ENCODE peak calls at places on chromosomes 1 and 21, in six cellular contexts. J is naive thymus-derived CD4-positive, alpha-beta T cell; V is heart right ventricle; C is psoas muscle; T is endodermal cell; Q is breast epithelium. E is an unnamed sample. For H3K4me1 and H3K36me3, the result is how much of the 10 kb centered on the place peaks cover.

GRCh38 chr1:245272676-245273075 is 117.9 kb downstream of the KIF26B start:
- DNase-seq in J (no peak), Q (no peak), C (no peak), T (no peak), V (no peak), E (no peak)

GRCh38 chr1:6440198-6441126 is 15.9 kb downstream of the ESPN start:
- DNase-seq in Q (no peak), J (peak), T (peak), V (no peak), C (no peak), E (no peak)

GRCh38 chr1:233112184-233113008 is 162.0 kb downstream of the NTPCR start:
- DNase-seq in V (no peak), T (peak), Q (no peak), J (no peak), C (no peak), E (no peak)

GRCh38 chr1:109356959-109357358 is 40.8 kb downstream of the SORT1 start:
- DNase-seq in V (no peak), Q (no peak), J (no peak), T (no peak), C (no peak), E (no peak)

GRCh38 chr1:247241687-247242086 is 14.2 kb upstream of the VN1R5 start:
- DNase-seq in T (no peak), Q (no peak), C (no peak), V (no peak), J (no peak), E (no peak)

GRCh38 chr1:89613928-89614327 is 19.0 kb upstream of the LRRC8C start:
- DNase-seq in J (no peak), T (no peak), Q (no peak), C (no peak), V (no peak), E (no peak)

GRCh38 chr1:220370041-220370700 is 97.9 kb upstream of the RAB3GAP2 start:
- DNase-seq in J (no peak), Q (no peak), V (peak), C (peak), T (peak), E (no peak)

GRCh38 chr1:39960461-39960958 is 5.6 kb downstream of the MFSD2A start:
- DNase-seq in C (no peak), V (peak), T (no peak), Q (peak), J (peak), E (no peak)

GRCh38 chr1:232766224-232766890 is 38.9 kb upstream of the MAP10 start:
- DNase-seq in V (no peak), C (peak), T (peak), Q (no peak), J (no peak), E (no peak)

GRCh38 chr1:213385806-213386324 is 334.8 kb downstream of the RPS6KC1 start:
- DNase-seq in C (no peak), Q (no peak), T (no peak), J (no peak), V (no peak), E (no peak)

GRCh38 chr1:12771186-12771585 is 2.4 kb upstream of the PRAMEF12 start:
- DNase-seq in C (no peak), T (no peak), V (no peak), J (no peak), Q (no peak), E (no peak)

GRCh38 chr1:8348056-8348776 is 30.3 kb downstream of the SLC45A1 start:
- DNase-seq in C (no peak), V (no peak), J (no peak), T (no peak), Q (no peak), E (no peak)

GRCh38 chr1:216183427-216183826 is 239.8 kb downstream of the USH2A start:
- DNase-seq in Q (no peak), J (no peak), T (no peak), C (no peak), V (no peak), E (no peak)

GRCh38 chr1:156081174-156082110 is 823 bp downstream of the MEX3A start:
- DNase-seq in T (peak), J (no peak), Q (no peak), V (no peak), C (no peak), E (no peak)

GRCh38 chr1:158019177-158019868 is 25.9 kb downstream of the KIRREL1 start:
- DNase-seq in J (no peak), V (peak), T (peak), C (peak), Q (peak), E (peak)

GRCh38 chr1:167708940-167709389 is 12.8 kb upstream of the MPZL1 start:
- DNase-seq in T (peak), J (no peak), Q (no peak), C (no peak), V (no peak), E (no peak)

GRCh38 chr1:26277719-26278118 is 2.2 kb upstream of the SH3BGRL3 start:
- DNase-seq in T (no peak), V (no peak), Q (no peak), C (no peak), J (no peak), E (no peak)

GRCh38 chr1:26279598-26280332 is at the start of gene SH3BGRL3:
- DNase-seq in Q (peak), V (peak), T (peak), J (peak), C (peak), E (no peak)

GRCh38 chr1:26280333-26281042 is 602 bp downstream of the SH3BGRL3 start:
- DNase-seq in C (no peak), T (peak), Q (no peak), J (no peak), V (no peak), E (no peak)

GRCh38 chr1:26278303-26278702 is 1.6 kb upstream of the SH3BGRL3 start:
- DNase-seq in T (no peak), V (no peak), Q (peak), C (peak), J (no peak), E (no peak)

DNA sequence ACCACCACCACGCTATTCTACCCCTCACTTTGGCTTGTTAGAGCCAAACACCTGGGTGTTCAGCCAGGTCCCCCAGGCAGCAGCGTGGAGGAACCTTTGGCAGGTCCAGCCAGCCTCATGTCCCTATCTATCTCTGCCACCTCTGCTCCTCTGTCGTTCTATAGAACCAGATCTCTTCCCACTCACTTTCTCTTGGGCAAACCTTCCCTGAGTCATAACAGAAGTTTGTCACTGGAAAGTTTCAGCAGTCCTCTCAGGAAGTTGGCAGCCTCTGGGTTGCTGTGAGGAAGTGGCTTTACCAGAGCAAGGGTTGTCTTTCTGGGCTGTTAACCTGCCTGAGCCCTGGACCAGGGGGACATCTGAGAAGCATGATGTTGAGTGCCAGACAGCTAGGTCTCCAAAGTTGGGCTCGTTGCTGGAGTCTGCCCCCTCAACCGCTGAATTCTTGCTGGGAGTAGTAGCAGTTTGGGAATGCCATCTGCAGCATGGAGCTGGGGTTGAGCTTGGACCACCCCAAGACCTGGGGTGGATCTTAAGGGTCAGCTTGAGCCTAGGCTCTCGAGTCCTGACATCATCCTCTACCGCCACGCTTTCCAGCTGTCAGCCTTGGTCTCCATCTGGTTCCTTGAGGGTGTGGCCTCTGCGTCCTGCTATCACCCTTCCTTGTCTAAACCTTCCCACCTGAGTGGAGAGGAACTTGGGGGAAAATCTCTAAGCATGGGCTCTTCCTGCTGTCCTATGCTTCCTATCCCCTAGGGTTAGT is 870 bp upstream of the SH3BGRL3 start:
- DNase-seq in V (no peak), J (no peak), T (no peak), Q (no peak), C (peak), E (no peak)
- H3K4me1 ChIP-seq in V (half or more), J (half or more), T (under half), Q (under half), C (half or more), E (half or more)

DNA sequence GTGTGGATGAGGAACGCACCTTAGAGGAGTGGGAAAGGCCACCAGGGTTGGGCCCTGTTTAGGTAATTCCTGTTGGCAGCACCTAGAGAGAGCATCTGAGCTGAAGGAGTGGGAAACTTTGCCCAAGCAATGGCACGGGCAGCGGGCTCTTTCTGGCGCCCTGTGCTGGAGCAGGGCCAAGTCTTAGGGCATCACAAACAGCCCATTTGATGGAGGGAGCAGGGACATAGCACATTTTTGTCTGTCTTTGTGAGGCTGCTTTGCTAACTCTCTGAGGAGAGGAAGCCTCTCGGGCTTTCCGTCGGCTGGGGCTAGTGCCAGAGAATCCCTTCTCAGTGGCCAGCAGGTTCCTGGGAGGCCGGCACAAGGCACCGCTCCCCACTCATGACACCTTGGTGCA is 22.5 kb upstream of the CNTN2 start:
- DNase-seq in J (no peak), T (no peak), C (no peak), V (no peak), Q (no peak), E (no peak)
- H3K36me3 ChIP-seq in J (under half), T (under half), C (under half), V (under half), Q (under half), E (under half)

GRCh38 chr1:118983558-118984021 is 4.6 kb downstream of the TBX15 start:
- DNase-seq in V (no peak), J (no peak), C (no peak), T (peak), Q (no peak), E (no peak)
- H3K4me1 ChIP-seq in V (under half), J (under half), C (under half), T (under half), Q (under half), E (under half)

DNA sequence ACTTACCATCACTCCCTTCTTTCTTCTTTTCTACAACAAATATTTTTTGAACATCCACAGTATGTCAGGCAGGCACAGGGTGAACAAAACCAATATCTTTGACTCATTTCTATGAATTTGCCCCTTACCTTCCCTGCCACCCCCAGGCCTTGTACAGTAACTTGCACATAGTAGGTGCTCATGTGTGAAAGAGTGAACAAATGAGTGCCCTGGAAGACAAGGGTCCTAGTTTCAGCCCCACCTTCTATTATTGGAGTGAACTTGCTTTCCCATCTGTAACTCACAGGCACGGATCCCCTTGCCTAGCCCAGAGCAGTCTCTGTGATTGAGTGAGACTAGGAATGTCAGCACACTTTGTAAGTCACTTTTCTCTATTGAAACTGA is 12.8 kb downstream of the ZDHHC18 start:
- DNase-seq in T (no peak), J (no peak), Q (no peak), V (no peak), C (no peak), E (no peak)
- H3K36me3 ChIP-seq in T (half or more), J (under half), Q (under half), V (half or more), C (half or more), E (under half)

GRCh38 chr1:205301220-205301821 is 20.2 kb downstream of the NUAK2 start:
- DNase-seq in C (no peak), V (no peak), Q (peak), J (no peak), T (peak), E (no peak)
- H3K4me1 ChIP-seq in C (under half), V (under half), Q (under half), J (under half), T (under half), E (under half)

DNA sequence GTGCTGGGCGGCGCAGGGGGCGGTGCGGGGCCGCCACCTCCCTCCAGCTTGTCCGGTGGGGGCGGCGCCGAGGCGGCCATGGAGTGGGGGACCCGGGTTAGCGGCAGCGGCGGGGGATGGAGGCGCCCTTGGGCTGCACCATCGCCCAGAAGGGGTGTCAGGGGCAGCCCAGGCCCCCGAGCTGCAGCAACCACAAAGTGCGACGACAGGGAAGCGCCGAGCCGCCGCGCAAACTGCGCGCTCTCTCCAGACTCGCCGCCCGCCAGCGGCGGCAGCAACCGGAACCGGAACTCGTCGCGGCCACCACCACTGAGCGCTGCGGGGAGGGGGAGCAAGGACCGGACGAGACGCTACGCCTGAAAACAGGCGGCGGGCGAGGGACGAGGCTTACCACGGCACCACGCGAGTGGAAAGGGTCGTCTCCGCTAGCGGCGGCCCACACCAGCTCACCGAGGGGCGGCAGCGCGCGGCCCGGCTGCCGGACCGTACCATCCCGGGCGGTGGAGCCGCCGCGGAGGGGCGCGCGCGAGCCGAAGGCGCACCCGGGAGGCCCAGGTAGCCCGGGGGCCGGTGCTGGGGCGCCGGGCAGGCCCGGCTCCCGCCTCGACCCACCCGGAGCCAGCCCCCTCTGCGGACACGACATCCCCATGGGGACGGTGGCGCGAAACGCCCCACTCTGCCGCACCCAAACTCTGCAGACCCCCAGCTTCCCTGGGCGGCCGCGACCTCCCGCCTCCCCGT is at the start of gene PYGO2:
- DNase-seq in J (peak), Q (peak), C (peak), T (peak), V (peak), E (no peak)
- H3K36me3 ChIP-seq in J (under half), Q (under half), C (half or more), T (half or more), V (half or more), E (under half)

DNA sequence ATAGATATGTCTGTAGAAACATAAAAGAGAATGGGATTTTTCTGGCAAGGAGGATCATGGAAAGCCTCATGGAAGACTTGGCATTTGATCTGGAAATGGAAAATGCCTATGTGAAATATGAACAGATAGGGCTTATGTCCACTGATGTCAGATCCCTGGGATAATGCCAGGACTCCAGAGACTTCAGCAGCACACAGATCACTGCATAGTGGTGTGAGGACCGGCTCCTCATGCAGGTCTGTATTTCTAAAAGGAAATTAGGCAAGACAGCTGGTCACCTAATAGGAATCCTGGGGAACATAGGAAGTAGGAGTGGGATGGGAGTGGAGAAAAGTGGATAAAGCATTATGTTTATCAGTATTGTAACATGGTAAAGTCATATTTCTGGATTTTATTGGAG is 56.8 kb upstream of the IPO9 start:
- DNase-seq in Q (no peak), C (no peak), T (no peak), J (no peak), V (no peak), E (no peak)
- H3K4me1 ChIP-seq in Q (under half), C (under half), T (under half), J (under half), V (half or more), E (under half)

DNA sequence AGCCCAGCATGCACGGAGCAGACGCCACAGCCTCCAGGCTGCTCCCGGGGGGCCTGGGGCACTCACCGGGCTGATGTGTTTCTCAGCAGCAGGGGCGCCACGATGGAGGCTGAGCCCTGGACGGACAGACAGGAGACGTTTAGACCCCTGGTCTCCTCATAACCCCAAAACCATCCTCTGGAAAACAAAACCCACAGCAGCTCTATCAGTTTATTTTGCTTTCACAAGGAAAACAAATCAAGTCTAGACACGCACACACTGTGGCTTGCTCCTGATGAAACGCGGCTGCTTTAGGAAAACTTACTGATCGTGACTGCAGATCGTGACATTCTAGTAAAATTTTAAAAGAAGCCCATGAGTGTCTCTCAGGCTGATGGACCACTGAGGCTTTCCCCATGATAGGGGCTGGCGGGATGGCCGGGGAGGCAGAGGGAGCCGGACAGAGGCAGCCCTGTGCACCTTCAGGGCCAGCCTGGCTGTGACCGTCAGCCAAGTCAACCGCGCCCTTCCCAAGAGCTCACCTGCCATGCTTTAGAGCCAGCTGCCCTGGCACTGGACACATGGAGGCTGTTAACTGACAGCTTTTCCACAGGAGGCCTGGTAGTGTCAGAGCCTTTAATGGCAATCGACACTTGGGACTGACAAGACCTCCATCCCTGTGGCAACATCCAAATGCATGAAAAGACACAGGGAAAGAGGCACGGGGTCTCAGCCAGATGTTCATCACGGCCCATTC is 5.2 kb downstream of the POFUT2 start:
- DNase-seq in C (no peak), T (no peak), J (no peak), Q (no peak), V (no peak), E (no peak)
- H3K36me3 ChIP-seq in C (half or more), T (half or more), J (under half), Q (under half), V (half or more), E (under half)

GRCh38 chr1:222916067-222916466 is 101.2 kb downstream of the DISP1 start:
- DNase-seq in T (no peak), J (no peak), C (no peak), V (no peak), Q (no peak), E (no peak)

GRCh38 chr1:222912730-222913129 is 97.9 kb downstream of the DISP1 start:
- DNase-seq in T (no peak), C (no peak), J (no peak), V (no peak), Q (no peak), E (no peak)

GRCh38 chr1:222918746-222919477 is 104.1 kb downstream of the DISP1 start:
- DNase-seq in Q (no peak), V (no peak), C (no peak), T (no peak), J (no peak), E (no peak)

GRCh38 chr1:222911866-222912265 is 97.0 kb downstream of the DISP1 start:
- DNase-seq in C (no peak), Q (no peak), T (no peak), J (no peak), V (no peak), E (no peak)

DNA sequence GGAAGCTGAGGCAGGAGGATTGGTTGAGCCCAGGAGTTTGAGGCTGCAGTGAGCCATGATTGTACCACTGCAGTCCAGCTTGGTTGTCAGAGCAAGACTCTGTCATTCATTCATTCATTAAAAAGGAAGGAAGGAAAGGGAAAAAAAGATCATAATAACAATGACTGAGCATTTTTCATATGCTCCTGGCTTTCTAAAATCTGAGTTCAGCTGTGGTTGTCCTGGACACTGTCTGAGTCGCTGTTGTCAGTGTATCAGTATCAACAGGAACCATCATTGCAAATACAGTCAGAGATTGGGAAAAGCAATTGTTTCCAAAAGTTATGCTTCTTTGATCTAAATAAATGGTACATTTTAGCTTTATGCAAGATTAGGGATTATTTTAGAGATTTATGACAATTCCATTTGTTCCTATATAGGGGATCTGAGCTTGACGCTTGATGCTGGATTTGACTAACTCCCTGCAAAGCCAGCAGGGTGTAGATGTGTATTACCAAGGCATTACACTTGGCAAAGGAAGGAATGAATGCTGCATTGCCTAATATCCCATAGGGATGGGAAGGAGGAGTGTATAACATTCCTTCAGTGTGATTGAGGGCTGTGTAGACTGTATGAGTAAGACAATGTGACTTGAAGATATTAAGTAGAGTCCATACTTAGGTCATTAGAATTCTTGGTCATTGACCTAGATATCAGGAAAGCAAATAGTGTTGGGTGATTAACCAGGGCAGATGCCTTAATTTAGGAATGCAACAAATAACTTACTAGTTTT is 100.2 kb downstream of the DISP1 start:
- DNase-seq in C (no peak), T (no peak), V (no peak), J (no peak), Q (no peak), E (no peak)
- H3K4me1 ChIP-seq in C (under half), T (under half), V (under half), J (under half), Q (under half), E (under half)